ENCODE peak calls at places on chromosomes 12 and 14, in six cellular contexts. Z, A, G, J, K and O are unnamed samples.

GRCh38 chr12:6945613-6946012 is 1.8 kb downstream of the C12orf57 start:
- DNase-seq in Z (no peak), A (no peak), G (no peak), J (no peak), K (no peak), O (no peak)

GRCh38 chr14:103141117-103141796 is 18.0 kb downstream of the TNFAIP2 start:
- DNase-seq in Z (no peak), A (peak), G (no peak), J (peak), K (peak), O (no peak)

GRCh38 chr14:63174760-63175191 is 29.5 kb upstream of the RHOJ start:
- DNase-seq in Z (no peak), A (peak), G (peak), J (peak), K (no peak), O (peak)

GRCh38 chr14:63045234-63045611 is at the start of gene KCNH5:
- DNase-seq in Z (peak), A (peak), G (no peak), J (peak), K (no peak), O (no peak)

GRCh38 chr12:76422878-76423438 is 74.7 kb upstream of the BBS10 start:
- DNase-seq in Z (no peak), A (no peak), G (no peak), J (no peak), K (no peak), O (no peak)

GRCh38 chr14:30034049-30034635 is 106.5 kb upstream of the PRKD1 start:
- DNase-seq in Z (no peak), A (peak), G (no peak), J (no peak), K (no peak), O (no peak)

GRCh38 chr14:91892918-91893527 is 25.7 kb upstream of the TC2N start:
- DNase-seq in Z (no peak), A (no peak), G (no peak), J (peak), K (no peak), O (no peak)

GRCh38 chr12:1811281-1811947 is 9.0 kb upstream of the LRTM2 start:
- DNase-seq in Z (no peak), A (no peak), G (no peak), J (no peak), K (no peak), O (no peak)

GRCh38 chr12:88035907-88036289 is 6.7 kb upstream of the C12orf50 start:
- DNase-seq in Z (no peak), A (no peak), G (no peak), J (no peak), K (no peak), O (no peak)

GRCh38 chr12:14769837-14770494 is 33.3 kb downstream of the WBP11 start:
- DNase-seq in Z (peak), A (peak), G (peak), J (peak), K (peak), O (no peak)

GRCh38 chr12:125773033-125773432 is 707.8 kb downstream of the AACS start:
- DNase-seq in Z (peak), A (no peak), G (no peak), J (peak), K (no peak), O (no peak)

GRCh38 chr12:44672042-44672441 is 204.1 kb downstream of the NELL2 start:
- DNase-seq in Z (no peak), A (no peak), G (no peak), J (no peak), K (no peak), O (no peak)

GRCh38 chr14:54348001-54348611 is 48.7 kb upstream of the CDKN3 start:
- DNase-seq in Z (no peak), A (peak), G (no peak), J (peak), K (no peak), O (no peak)

GRCh38 chr12:91628656-91629055 is 446.0 kb upstream of the DCN start:
- DNase-seq in Z (no peak), A (peak), G (no peak), J (no peak), K (no peak), O (no peak)

GRCh38 chr12:6949063-6949594 is 2.0 kb upstream of the PTPN6 start:
- DNase-seq in Z (no peak), A (no peak), G (no peak), J (no peak), K (no peak), O (no peak)

GRCh38 chr12:461425-461824 is 1.7 kb downstream of the B4GALNT3 start:
- DNase-seq in Z (no peak), A (no peak), G (no peak), J (no peak), K (no peak), O (no peak)

GRCh38 chr12:49121047-49121696 is 10.0 kb downstream of the TUBA1B start:
- DNase-seq in Z (no peak), A (peak), G (no peak), J (peak), K (no peak), O (no peak)

GRCh38 chr12:41993283-41993682 is 151.4 kb downstream of the GXYLT1 start:
- DNase-seq in Z (no peak), A (no peak), G (no peak), J (no peak), K (no peak), O (no peak)

GRCh38 chr14:102878970-102879460 is 43.4 kb upstream of the AMN start:
- DNase-seq in Z (no peak), A (peak), G (no peak), J (no peak), K (no peak), O (no peak)

GRCh38 chr14:58332514-58332913 is 34.2 kb downstream of the ARID4A start:
- DNase-seq in Z (no peak), A (no peak), G (no peak), J (no peak), K (no peak), O (no peak)

GRCh38 chr12:23084236-23084995 is 459.4 kb downstream of the ETNK1 start:
- DNase-seq in Z (no peak), A (peak), G (peak), J (no peak), K (no peak), O (peak)

GRCh38 chr14:72253503-72253902 is 321.3 kb downstream of the RGS6 start:
- DNase-seq in Z (no peak), A (no peak), G (no peak), J (no peak), K (no peak), O (no peak)

GRCh38 chr14:28751467-28752058 is 15.0 kb upstream of the FOXG1 start:
- DNase-seq in Z (no peak), A (peak), G (no peak), J (peak), K (no peak), O (peak)

GRCh38 chr12:115176741-115177400 is 492.9 kb upstream of the TBX3 start:
- DNase-seq in Z (no peak), A (no peak), G (no peak), J (no peak), K (no peak), O (no peak)

GRCh38 chr14:89639687-89640086 is 222.7 kb upstream of the FOXN3 start:
- DNase-seq in Z (no peak), A (no peak), G (no peak), J (no peak), K (no peak), O (no peak)

GRCh38 chr12:30782316-30783173 is 27.8 kb upstream of the CAPRIN2 start:
- DNase-seq in Z (no peak), A (no peak), G (no peak), J (no peak), K (no peak), O (no peak)

DNA sequence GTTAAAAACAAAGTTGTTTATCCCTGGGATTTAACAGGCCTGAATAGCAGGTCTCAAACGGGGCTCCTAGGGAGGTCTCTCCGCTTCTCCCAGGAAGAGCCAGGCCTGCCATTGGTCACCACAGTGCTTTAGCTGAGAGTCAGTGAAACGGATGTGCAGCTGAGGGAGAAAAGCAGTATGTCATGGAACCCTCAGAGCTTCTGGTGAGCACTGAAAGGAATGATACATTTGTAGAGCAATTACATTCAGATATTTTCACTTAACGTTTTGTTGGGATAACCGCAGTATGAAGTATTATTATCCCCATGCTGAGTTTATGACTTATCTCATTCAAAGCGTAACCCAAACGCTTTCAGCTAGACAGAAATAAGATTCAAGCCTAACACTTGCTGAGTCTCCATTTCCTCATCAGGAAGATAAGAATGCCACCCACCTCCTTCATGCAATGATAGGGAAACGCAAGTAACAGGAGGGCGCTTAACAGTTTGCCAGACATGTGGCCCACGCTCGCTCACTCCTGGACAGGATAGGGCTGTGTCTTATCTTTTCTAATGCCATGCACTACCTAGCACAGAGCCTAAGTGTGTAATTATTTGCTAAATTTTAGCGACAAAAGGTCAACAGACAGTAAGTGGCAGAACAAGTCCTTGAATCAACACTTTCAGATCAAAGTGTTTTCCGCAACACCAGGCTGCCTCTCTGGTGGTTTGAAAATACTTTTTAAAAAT is 28.2 kb downstream of the DAD1 start:
- DNase-seq in Z (no peak), A (no peak), G (no peak), J (no peak), K (peak), O (no peak)
- TF ChIP-seq CTCF in Z (no peak), A (no peak), G (no peak), J (no peak), K (no peak), O (no peak)

DNA sequence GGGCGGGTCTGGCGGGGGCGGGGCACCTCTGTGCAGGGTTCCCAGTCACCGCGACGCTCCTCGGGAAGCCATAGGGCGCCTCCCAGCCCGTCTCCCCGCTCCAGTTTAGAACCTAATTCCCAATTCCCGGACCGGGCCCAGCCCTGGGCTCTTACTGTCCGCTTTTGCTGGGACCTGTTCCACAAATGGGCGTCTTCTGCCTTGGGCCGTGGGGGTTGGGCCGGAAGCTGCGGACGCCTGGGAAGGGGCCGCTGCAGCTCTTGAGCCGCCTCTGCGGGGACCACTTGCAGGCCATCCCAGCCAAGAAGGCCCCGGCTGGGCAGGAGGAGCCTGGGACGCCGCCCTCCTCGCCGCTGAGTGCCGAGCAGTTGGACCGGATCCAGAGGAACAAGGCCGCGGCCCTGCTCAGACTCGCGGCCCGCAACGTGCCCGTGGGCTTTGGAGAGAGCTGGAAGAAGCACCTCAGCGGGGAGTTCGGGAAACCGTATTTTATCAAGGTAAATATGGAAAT is 800 bp downstream of the UNG start:
- DNase-seq in Z (no peak), A (peak), G (no peak), J (peak), K (no peak), O (no peak)
- H3K4me3 ChIP-seq in Z (peak), A (peak), G (peak), J (peak), K (peak), O (peak)

GRCh38 chr12:100573499-100574261 is at the start of gene GAS2L3:
- DNase-seq in Z (peak), A (peak), G (no peak), J (peak), K (peak), O (no peak)
- TF ChIP-seq CTCF in Z (no peak), A (no peak), G (no peak), J (no peak), K (no peak), O (no peak)

GRCh38 chr12:29782285-29782820 is 1.4 kb downstream of the TMTC1 start:
- DNase-seq in Z (peak), A (peak), G (peak), J (peak), K (no peak), O (no peak)
- H3K4me3 ChIP-seq in Z (peak), A (peak), G (peak), J (peak), K (peak), O (peak)

GRCh38 chr14:104970231-104971068 is 7.7 kb downstream of the AHNAK2 start:
- DNase-seq in Z (no peak), A (peak), G (no peak), J (no peak), K (no peak), O (no peak)

GRCh38 chr14:104968153-104968527 is 10.0 kb downstream of the AHNAK2 start:
- DNase-seq in Z (no peak), A (peak), G (no peak), J (peak), K (no peak), O (no peak)

GRCh38 chr14:104967414-104968152 is 10.6 kb downstream of the AHNAK2 start:
- DNase-seq in Z (no peak), A (peak), G (no peak), J (peak), K (no peak), O (no peak)

GRCh38 chr14:104969741-104970230 is 8.4 kb downstream of the AHNAK2 start:
- DNase-seq in Z (no peak), A (no peak), G (no peak), J (no peak), K (no peak), O (no peak)

GRCh38 chr14:104968541-104969401 is 9.4 kb downstream of the AHNAK2 start:
- DNase-seq in Z (no peak), A (peak), G (no peak), J (no peak), K (no peak), O (no peak)
- TF ChIP-seq CTCF in Z (no peak), A (no peak), G (no peak), J (peak), K (no peak), O (no peak)